ENCODE peak calls at places on chromosomes 12 and 14, in six cellular contexts. Q is tibial nerve; C is amniotic stem cell; P is Daoy; A is fibroblast of gingiva; S is effector CD4-positive, alpha-beta T cell. W is an unnamed sample.

GRCh38 chr14:99175331-99176155 is 96.5 kb downstream of the BCL11B start:
- DNase-seq in Q (no peak), C (no peak), P (no peak), A (no peak), S (no peak), W (no peak)

GRCh38 chr14:23377873-23378563 is 1.2 kb downstream of the CMTM5 start:
- DNase-seq in Q (no peak), C (no peak), P (no peak), A (no peak), S (no peak), W (no peak)

GRCh38 chr12:68224613-68225285 is 861 bp downstream of the IL26 start:
- DNase-seq in Q (no peak), C (no peak), P (no peak), A (peak), S (no peak), W (no peak)

GRCh38 chr14:91119556-91120311 is 5.9 kb downstream of the DGLUCY start:
- DNase-seq in Q (no peak), C (peak), P (peak), A (peak), S (no peak), W (peak)

GRCh38 chr12:16492240-16492639 is 113.7 kb downstream of the LMO3 start:
- DNase-seq in Q (no peak), C (no peak), P (no peak), A (no peak), S (no peak), W (no peak)

GRCh38 chr12:75550906-75551305 is 39.5 kb upstream of the KRR1 start:
- DNase-seq in Q (no peak), C (no peak), P (no peak), A (no peak), S (no peak), W (no peak)

GRCh38 chr14:91300283-91300841 is 55.9 kb upstream of the GPR68 start:
- DNase-seq in Q (no peak), C (no peak), P (no peak), A (no peak), S (no peak), W (no peak)

GRCh38 chr14:73696466-73697390 is 17.5 kb downstream of the PNMA1 start:
- DNase-seq in Q (no peak), C (no peak), P (peak), A (peak), S (no peak), W (peak)

GRCh38 chr12:32897276-32897615 is 669 bp upstream of the PKP2 start:
- DNase-seq in Q (no peak), C (no peak), P (no peak), A (no peak), S (no peak), W (no peak)

GRCh38 chr12:94172031-94172430 is 23.7 kb downstream of the PLXNC1 start:
- DNase-seq in Q (no peak), C (no peak), P (peak), A (no peak), S (no peak), W (no peak)

GRCh38 chr12:129873458-129873857 is 30.4 kb downstream of the TMEM132D start:
- DNase-seq in Q (no peak), C (no peak), P (peak), A (no peak), S (no peak), W (no peak)

GRCh38 chr14:34436118-34436905 is 25.7 kb downstream of the SPTSSA start:
- DNase-seq in Q (no peak), C (no peak), P (no peak), A (peak), S (no peak), W (no peak)

GRCh38 chr14:47619397-47619796 is 56.0 kb downstream of the MDGA2 start:
- DNase-seq in Q (no peak), C (no peak), P (peak), A (no peak), S (no peak), W (no peak)

GRCh38 chr12:114440450-114441383 is 34.8 kb upstream of the TBX5 start:
- DNase-seq in Q (no peak), C (no peak), P (peak), A (no peak), S (no peak), W (no peak)

GRCh38 chr14:72476657-72477499 is 417.0 kb downstream of the DPF3 start:
- DNase-seq in Q (no peak), C (no peak), P (peak), A (peak), S (no peak), W (peak)

GRCh38 chr12:68178184-68178583 is 18.6 kb upstream of the IFNG start:
- DNase-seq in Q (no peak), C (no peak), P (no peak), A (no peak), S (no peak), W (no peak)

GRCh38 chr14:49315570-49315969 is 270.6 kb downstream of the RPS29 start:
- DNase-seq in Q (no peak), C (no peak), P (no peak), A (no peak), S (no peak), W (no peak)

GRCh38 chr14:91354221-91354916 is 63.3 kb downstream of the CCDC88C start:
- DNase-seq in Q (no peak), C (no peak), P (peak), A (peak), S (no peak), W (no peak)

GRCh38 chr12:124440841-124441381 is 126.5 kb downstream of the NCOR2 start:
- DNase-seq in Q (no peak), C (no peak), P (peak), A (no peak), S (no peak), W (peak)

GRCh38 chr12:92605621-92606170 is 97.1 kb upstream of the PLEKHG7 start:
- DNase-seq in Q (no peak), C (no peak), P (no peak), A (no peak), S (no peak), W (no peak)

GRCh38 chr12:52975820-52976573 is 27.1 kb downstream of the KRT18 start:
- DNase-seq in Q (no peak), C (no peak), P (peak), A (no peak), S (no peak), W (peak)

GRCh38 chr12:71157601-71158233 is at the start of gene TSPAN8:
- DNase-seq in Q (no peak), C (no peak), P (no peak), A (peak), S (no peak), W (peak)

GRCh38 chr14:100617715-100618693 is 30.8 kb upstream of the BEGAIN start:
- DNase-seq in Q (peak), C (no peak), P (no peak), A (peak), S (no peak), W (no peak)

GRCh38 chr14:92937229-92937937 is 14.4 kb downstream of the CHGA start:
- DNase-seq in Q (no peak), C (no peak), P (peak), A (no peak), S (no peak), W (no peak)

GRCh38 chr12:130452546-130452945 is 114.9 kb downstream of the PIWIL1 start:
- DNase-seq in Q (no peak), C (no peak), P (no peak), A (no peak), S (no peak), W (no peak)

GRCh38 chr14:92924247-92924646 is 1.3 kb downstream of the CHGA start:
- DNase-seq in Q (no peak), C (no peak), P (no peak), A (no peak), S (no peak), W (no peak)

GRCh38 chr12:68245071-68246021 is 8.1 kb downstream of the IL22 start:
- DNase-seq in Q (no peak), C (no peak), P (no peak), A (no peak), S (no peak), W (no peak)

GRCh38 chr12:55929306-55929791 is 1.6 kb upstream of the DGKA start:
- DNase-seq in Q (no peak), C (no peak), P (no peak), A (no peak), S (peak), W (no peak)

GRCh38 chr12:118360785-118361404 is 11.8 kb downstream of the TAOK3 start:
- DNase-seq in Q (no peak), C (peak), P (peak), A (peak), S (no peak), W (peak)

GRCh38 chr12:113689047-113689610 is 217.5 kb upstream of the LHX5 start:
- DNase-seq in Q (no peak), C (no peak), P (no peak), A (no peak), S (no peak), W (no peak)

GRCh38 chr12:80419660-80420059 is 24.4 kb upstream of the PTPRQ start:
- DNase-seq in Q (no peak), C (peak), P (no peak), A (peak), S (no peak), W (no peak)